ENCODE peak calls at places on chromosome 20, in eight cellular contexts. C is right cardiac atrium; V is left ventricle myocardium inferior; A is activated naive CD4-positive, alpha-beta T cell; R is fibroblast of lung; G is adrenal gland; J is EH; E is RKO. U is an unnamed sample.

GRCh38 chr20:17664025-17664638 is 17.9 kb downstream of the RRBP1 start:
- DNase-seq in C (no peak), V (no peak), J (no peak), E (no peak), G (no peak), R (no peak), A (no peak), U (no peak)

GRCh38 chr20:49214546-49214945 is 4.7 kb upstream of the DDX27 start:
- DNase-seq in E (peak), G (no peak), C (no peak), R (no peak), V (no peak), J (no peak), A (no peak), U (no peak)

GRCh38 chr20:8721098-8721497 is 347.8 kb upstream of the PLCB4 start:
- DNase-seq in V (peak), J (peak), C (peak), R (peak), G (peak), E (peak), A (no peak), U (peak)

GRCh38 chr20:597560-597959 is 12.5 kb downstream of the TCF15 start:
- DNase-seq in A (no peak), V (no peak), J (no peak), G (no peak), C (no peak), R (no peak), E (no peak), U (no peak)

GRCh38 chr20:58698741-58699141 is 6.1 kb downstream of the NPEPL1 start:
- DNase-seq in R (no peak), E (no peak), G (peak), V (peak), J (no peak), A (no peak), C (no peak), U (no peak)

GRCh38 chr20:40713508-40713907 is 24.5 kb upstream of the MAFB start:
- DNase-seq in V (no peak), E (no peak), J (no peak), G (no peak), A (no peak), R (no peak), C (peak), U (no peak)

GRCh38 chr20:57930328-57930727 is 220.5 kb upstream of the PMEPA1 start:
- DNase-seq in V (no peak), R (no peak), C (no peak), E (no peak), A (no peak), J (no peak), G (no peak), U (no peak)

GRCh38 chr20:19260412-19261090 is 48.1 kb downstream of the SLC24A3 start:
- DNase-seq in C (no peak), V (no peak), A (no peak), J (peak), R (no peak), G (no peak), E (peak), U (no peak)

GRCh38 chr20:60586417-60587105 is 628.3 kb downstream of the CDH26 start:
- DNase-seq in V (peak), E (no peak), G (no peak), J (no peak), C (peak), R (no peak), A (no peak), U (peak)

GRCh38 chr20:62571667-62572344 is 70.5 kb upstream of the SLCO4A1 start:
- DNase-seq in A (no peak), C (peak), G (no peak), J (no peak), R (no peak), E (no peak), V (no peak), U (peak)

GRCh38 chr20:49627329-49627761 is 59.4 kb upstream of the PTGIS start:
- DNase-seq in R (no peak), A (no peak), V (no peak), G (no peak), J (no peak), C (no peak), E (no peak), U (no peak)

GRCh38 chr20:18979132-18979531 is 165.5 kb downstream of the SCP2D1 start:
- DNase-seq in V (no peak), J (no peak), G (no peak), R (no peak), E (no peak), A (no peak), C (no peak), U (no peak)

U was measured in WERI-Rb-1.